ENCODE peak calls at places on chromosomes 11 and 22, in eight cellular contexts. H is A549, Q is PC-9, W is breast epithelium, O is AG04449, F is kidney, I is adrenal gland, S is AG10803. C is an unnamed sample.

GRCh38 chr22:36822581-36822980 is 5.7 kb upstream of the PVALB start:
- DNase-seq in H (no peak), Q (no peak), W (no peak), O (no peak), F (no peak), I (no peak), S (no peak), C (no peak)

GRCh38 chr11:36241512-36241911 is 47.7 kb downstream of the COMMD9 start:
- DNase-seq in H (no peak), Q (no peak), W (no peak), O (no peak), F (no peak), I (no peak), S (no peak), C (no peak)

GRCh38 chr11:15091620-15092019 is 18.2 kb downstream of the CALCB start:
- DNase-seq in H (no peak), Q (no peak), W (no peak), O (no peak), F (no peak), I (no peak), S (no peak), C (no peak)

GRCh38 chr22:21043856-21044535 is 1.8 kb upstream of the LRRC74B start:
- DNase-seq in H (no peak), Q (no peak), W (no peak), O (no peak), F (no peak), I (no peak), S (no peak), C (no peak)

GRCh38 chr11:44565746-44566558 is 489 bp downstream of the CD82 start:
- DNase-seq in H (no peak), Q (no peak), W (no peak), O (no peak), F (no peak), I (no peak), S (no peak), C (no peak)

GRCh38 chr11:134610116-134610910 is 198.3 kb upstream of the B3GAT1 start:
- DNase-seq in H (no peak), Q (no peak), W (no peak), O (no peak), F (no peak), I (no peak), S (no peak), C (no peak)

GRCh38 chr11:113106507-113106906 is 145.3 kb downstream of the NCAM1 start:
- DNase-seq in H (no peak), Q (no peak), W (no peak), O (peak; percentile 3), F (no peak), I (no peak), S (peak; percentile 89), C (peak; percentile 11)

GRCh38 chr11:26276798-26277424 is 55.0 kb upstream of the ANO3 start:
- DNase-seq in H (peak; percentile 10), Q (peak; percentile 40), W (no peak), O (peak; percentile 10), F (no peak), I (peak; percentile 43), S (peak; percentile 66), C (peak; percentile 53)

GRCh38 chr11:107740256-107740655 is 28.4 kb upstream of the SLN start:
- DNase-seq in H (no peak), Q (no peak), W (no peak), O (no peak), F (no peak), I (no peak), S (peak; percentile 41), C (no peak)

GRCh38 chr22:50305658-50306566 is 1.5 kb downstream of the PLXNB2 start:
- DNase-seq in H (peak; percentile 80), Q (peak; percentile 97), W (peak; percentile 93), O (peak; percentile 86), F (peak; percentile 97), I (peak; percentile 91), S (peak; percentile 98), C (peak; percentile 96)

GRCh38 chr22:17087176-17088131 is 2.7 kb downstream of the IL17RA start:
- DNase-seq in H (no peak), Q (no peak), W (no peak), O (peak; percentile 58), F (no peak), I (no peak), S (peak; percentile 63), C (peak; percentile 77)

GRCh38 chr22:36384766-36385400 is 2.9 kb downstream of the MYH9 start:
- DNase-seq in H (no peak), Q (no peak), W (no peak), O (no peak), F (no peak), I (no peak), S (no peak), C (peak; percentile 50)

GRCh38 chr11:129726179-129726578 is 89.5 kb upstream of the TMEM45B start:
- DNase-seq in H (no peak), Q (no peak), W (no peak), O (no peak), F (no peak), I (no peak), S (no peak), C (no peak)

DNA sequence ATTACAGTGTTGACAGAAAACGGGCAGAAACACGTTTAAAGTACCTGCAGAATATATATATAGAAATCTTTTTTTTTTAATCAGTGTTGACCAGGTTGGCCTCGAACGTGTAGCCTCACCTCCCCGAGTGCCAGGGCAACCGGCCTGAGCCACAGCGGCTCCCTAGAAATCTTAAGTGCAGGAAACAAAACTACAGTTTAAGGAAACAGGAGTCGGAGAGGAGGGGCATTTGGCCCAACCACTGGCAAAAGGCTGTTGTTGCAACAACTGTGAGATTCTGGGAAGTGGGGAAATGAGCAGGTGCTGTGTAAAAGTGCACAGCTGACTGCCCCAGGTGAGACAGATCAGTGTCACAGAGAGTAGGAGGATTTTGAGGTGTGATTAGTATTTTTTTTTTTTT is 3.7 kb downstream of the YWHAH start:
- DNase-seq in H (no peak), Q (no peak), W (no peak), O (no peak), F (peak; percentile 49), I (no peak), S (no peak), C (no peak)
- H3K4me3 ChIP-seq in H (no peak overlapping the region), Q (no peak overlapping the region), W (no peak overlapping the region), O (no peak overlapping the region), F (no peak overlapping the region), I (no peak overlapping the region), S (no peak overlapping the region), C (no peak overlapping the region)

DNA sequence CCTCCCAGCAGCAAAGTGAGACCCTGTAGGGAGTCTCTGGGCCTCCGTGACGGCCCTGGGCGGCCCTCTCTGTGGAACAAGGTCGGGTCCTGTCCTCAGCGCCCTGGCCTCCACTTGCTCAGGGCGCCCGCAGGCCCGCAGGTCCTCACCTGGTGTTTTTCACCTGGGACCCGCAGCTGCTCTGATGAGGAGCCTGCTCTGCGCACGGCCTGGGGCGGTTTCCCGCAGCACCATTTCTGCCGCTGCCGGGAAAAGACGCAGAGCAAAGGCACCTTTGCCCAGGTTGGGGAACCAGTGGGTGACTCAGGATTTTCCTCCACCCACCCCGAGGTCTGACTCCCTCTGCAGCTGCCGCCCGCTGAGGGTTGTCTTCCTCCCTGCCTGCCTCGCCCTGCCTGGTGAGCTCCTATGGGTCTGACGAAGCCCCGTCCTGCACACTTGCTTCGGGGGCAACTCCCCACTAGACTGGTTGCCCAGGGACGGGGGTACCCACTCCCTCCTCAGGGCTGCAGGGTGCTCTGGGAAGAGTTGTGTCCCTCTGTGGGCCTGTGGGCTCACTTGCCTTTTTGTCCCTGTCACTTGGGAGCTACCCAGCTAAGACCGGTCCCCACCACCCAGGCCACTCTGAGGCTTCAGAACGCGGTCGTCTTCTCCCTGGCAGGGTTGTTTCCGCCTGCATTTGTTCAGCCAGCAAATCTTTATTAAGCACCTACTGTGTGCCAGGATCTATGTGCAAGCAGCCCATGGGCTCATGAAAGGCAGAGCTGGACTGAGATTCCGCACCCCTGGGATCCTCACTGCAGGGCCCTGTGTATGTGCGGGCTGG is 89.5 kb downstream of the KCNQ1 start:
- DNase-seq in H (no peak), Q (peak; percentile 65), W (no peak), O (no peak), F (peak; percentile 75), I (no peak), S (no peak), C (peak; percentile 11)
- H3K4me3 ChIP-seq in H (no peak overlapping the region), Q (peak overlapping the region; percentile 60), W (no peak overlapping the region), O (no peak overlapping the region), F (no peak overlapping the region), I (no peak overlapping the region), S (no peak overlapping the region), C (no peak overlapping the region)

DNA sequence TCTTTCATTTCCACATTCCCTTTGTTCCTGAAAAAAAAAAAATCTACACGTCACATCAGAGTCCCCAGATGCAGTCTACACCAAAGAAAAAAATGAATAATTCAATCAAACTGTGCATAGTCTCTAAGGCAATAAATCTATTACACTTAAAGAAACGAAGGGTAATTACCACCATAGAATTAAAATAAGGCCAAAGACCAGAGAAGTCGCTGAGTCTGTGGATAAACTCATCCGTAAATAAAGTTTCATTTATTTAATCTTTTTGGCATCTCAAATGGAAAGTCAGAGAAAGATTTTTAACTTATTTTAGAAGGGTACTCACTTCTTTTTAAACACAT is 126.2 kb upstream of the C11orf58 start:
- DNase-seq in H (no peak), Q (no peak), W (no peak), O (no peak), F (no peak), I (no peak), S (no peak), C (no peak)
- H3K4me3 ChIP-seq in H (no peak overlapping the region), Q (no peak overlapping the region), W (no peak overlapping the region), O (no peak overlapping the region), F (peak overlapping the region; percentile 70), I (no peak overlapping the region), S (no peak overlapping the region), C (no peak overlapping the region)

GRCh38 chr11:126360049-126360446 is 4.6 kb downstream of the ST3GAL4 start:
- DNase-seq in H (no peak), Q (peak; percentile 32), W (no peak), O (no peak), F (no peak), I (no peak), S (no peak), C (no peak)

GRCh38 chr11:126357969-126358762 is 2.7 kb downstream of the ST3GAL4 start:
- DNase-seq in H (no peak), Q (peak; percentile 24), W (peak; percentile 30), O (no peak), F (no peak), I (no peak), S (no peak), C (no peak)

GRCh38 chr11:126361400-126361799 is 5.9 kb downstream of the ST3GAL4 start:
- DNase-seq in H (no peak), Q (no peak), W (peak; percentile 35), O (no peak), F (no peak), I (no peak), S (no peak), C (no peak)

GRCh38 chr11:126358763-126359160 is 3.3 kb downstream of the ST3GAL4 start:
- DNase-seq in H (no peak), Q (peak; percentile 24), W (peak; percentile 41), O (no peak), F (no peak), I (no peak), S (no peak), C (no peak)

DNA sequence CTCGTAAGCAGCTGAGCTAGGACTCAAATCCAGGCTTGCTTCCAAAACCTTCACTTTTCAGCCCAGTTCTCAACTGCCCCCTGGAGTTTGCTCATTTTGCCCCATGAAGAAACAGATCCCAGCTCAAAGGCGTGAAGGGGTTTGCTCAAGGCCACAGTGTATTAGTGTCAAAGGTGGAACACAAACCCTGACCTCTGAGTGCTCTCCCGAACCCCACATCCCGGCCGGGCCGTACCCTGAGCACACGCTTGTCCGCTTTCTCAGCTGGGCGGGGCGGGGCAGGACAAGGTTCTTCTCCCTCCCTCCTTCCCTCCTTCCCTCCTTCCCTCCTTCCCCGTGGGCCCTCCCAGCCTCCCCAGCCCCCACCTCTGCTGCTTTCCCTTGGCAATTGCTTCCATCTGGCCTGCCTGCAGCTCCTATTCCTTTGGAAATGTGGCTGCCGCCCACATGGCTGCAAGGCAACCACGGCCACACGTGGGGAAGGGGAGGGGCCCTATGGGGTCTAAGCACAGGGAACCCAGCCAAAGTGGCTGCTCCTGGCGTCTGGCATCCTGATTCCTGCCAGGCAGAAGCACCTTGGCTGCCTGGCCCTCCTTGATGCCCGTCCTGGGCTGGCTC is 4.1 kb downstream of the ST3GAL4 start:
- DNase-seq in H (no peak), Q (no peak), W (peak; percentile 62), O (no peak), F (peak; percentile 94), I (peak; percentile 85), S (peak; percentile 88), C (peak; percentile 70)
- H3K4me3 ChIP-seq in H (no peak overlapping the region), Q (no peak overlapping the region), W (peak overlapping the region; percentile 17), O (peak overlapping the region; percentile 20), F (no peak overlapping the region), I (peak overlapping the region; percentile 27), S (peak overlapping the region; percentile 30), C (no peak overlapping the region)

C was measured in fibroblast of lung.